ENCODE peak calls at places on chromosomes 2 and 18, in ten cellular contexts. One of them, this sample, is unnamed.

GRCh38 chr2:25285265-25286024 is 56.3 kb downstream of the DNMT3A start:
- DNase-seq in RCC 7860: no peak
- DNase-seq in WERI-Rb-1: no peak
- DNase-seq in activated CD4-positive, CD25-positive, alpha-beta regulatory T cell: no peak
- DNase-seq in left lung: no peak
- DNase-seq in NCI-H2081: no peak
- DNase-seq in anterior cingulate cortex: no peak
- DNase-seq in T-cell: no peak
- DNase-seq in spleen: no peak
- DNase-seq in NCI-H1417: no peak
- DNase-seq in this sample: no peak

GRCh38 chr2:158914731-158915130 is 53.7 kb upstream of the TANC1 start:
- DNase-seq in RCC 7860: no peak
- DNase-seq in WERI-Rb-1: no peak
- DNase-seq in activated CD4-positive, CD25-positive, alpha-beta regulatory T cell: no peak
- DNase-seq in left lung: no peak
- DNase-seq in NCI-H2081: no peak
- DNase-seq in anterior cingulate cortex: no peak
- DNase-seq in T-cell: no peak
- DNase-seq in spleen: no peak
- DNase-seq in NCI-H1417: no peak
- DNase-seq in this sample: no peak

GRCh38 chr2:28009732-28010131 is 119.2 kb downstream of the BABAM2 start:
- DNase-seq in RCC 7860: no peak
- DNase-seq in WERI-Rb-1: no peak
- DNase-seq in activated CD4-positive, CD25-positive, alpha-beta regulatory T cell: no peak
- DNase-seq in left lung: no peak
- DNase-seq in NCI-H2081: peak
- DNase-seq in anterior cingulate cortex: no peak
- DNase-seq in T-cell: no peak
- DNase-seq in spleen: no peak
- DNase-seq in NCI-H1417: peak
- DNase-seq in this sample: no peak

GRCh38 chr2:105660489-105660888 is 84.2 kb upstream of the NCK2 start:
- DNase-seq in RCC 7860: no peak
- DNase-seq in WERI-Rb-1: no peak
- DNase-seq in activated CD4-positive, CD25-positive, alpha-beta regulatory T cell: no peak
- DNase-seq in left lung: no peak
- DNase-seq in NCI-H2081: no peak
- DNase-seq in anterior cingulate cortex: no peak
- DNase-seq in T-cell: no peak
- DNase-seq in spleen: no peak
- DNase-seq in NCI-H1417: no peak
- DNase-seq in this sample: no peak

GRCh38 chr2:33475381-33476099 is 909 bp upstream of the RASGRP3 start:
- DNase-seq in RCC 7860: peak
- DNase-seq in WERI-Rb-1: peak
- DNase-seq in activated CD4-positive, CD25-positive, alpha-beta regulatory T cell: peak
- DNase-seq in left lung: peak
- DNase-seq in NCI-H2081: peak
- DNase-seq in anterior cingulate cortex: peak
- DNase-seq in T-cell: peak
- DNase-seq in spleen: peak
- DNase-seq in NCI-H1417: peak
- DNase-seq in this sample: peak

GRCh38 chr18:5630057-5630765 is 86.4 kb upstream of the EPB41L3 start:
- DNase-seq in RCC 7860: no peak
- DNase-seq in WERI-Rb-1: peak
- DNase-seq in activated CD4-positive, CD25-positive, alpha-beta regulatory T cell: no peak
- DNase-seq in left lung: peak
- DNase-seq in NCI-H2081: peak
- DNase-seq in anterior cingulate cortex: peak
- DNase-seq in T-cell: no peak
- DNase-seq in spleen: peak
- DNase-seq in NCI-H1417: peak
- DNase-seq in this sample: no peak

GRCh38 chr2:205692095-205692494 is 9.8 kb downstream of the NRP2 start:
- DNase-seq in RCC 7860: no peak
- DNase-seq in WERI-Rb-1: no peak
- DNase-seq in activated CD4-positive, CD25-positive, alpha-beta regulatory T cell: no peak
- DNase-seq in left lung: no peak
- DNase-seq in NCI-H2081: no peak
- DNase-seq in anterior cingulate cortex: no peak
- DNase-seq in T-cell: no peak
- DNase-seq in spleen: no peak
- DNase-seq in NCI-H1417: no peak
- DNase-seq in this sample: no peak

GRCh38 chr18:577606-578005 is 2.6 kb upstream of the CETN1 start:
- DNase-seq in RCC 7860: no peak
- DNase-seq in WERI-Rb-1: no peak
- DNase-seq in activated CD4-positive, CD25-positive, alpha-beta regulatory T cell: no peak
- DNase-seq in left lung: no peak
- DNase-seq in NCI-H2081: no peak
- DNase-seq in anterior cingulate cortex: no peak
- DNase-seq in T-cell: no peak
- DNase-seq in spleen: no peak
- DNase-seq in NCI-H1417: no peak
- DNase-seq in this sample: no peak

GRCh38 chr18:36389811-36390581 is 92.5 kb downstream of the FHOD3 start:
- DNase-seq in RCC 7860: no peak
- DNase-seq in WERI-Rb-1: peak
- DNase-seq in activated CD4-positive, CD25-positive, alpha-beta regulatory T cell: no peak
- DNase-seq in left lung: no peak
- DNase-seq in NCI-H2081: no peak
- DNase-seq in anterior cingulate cortex: no peak
- DNase-seq in T-cell: no peak
- DNase-seq in spleen: no peak
- DNase-seq in NCI-H1417: no peak
- DNase-seq in this sample: no peak

GRCh38 chr2:170026361-170026760 is 151.6 kb upstream of the MYO3B start:
- DNase-seq in RCC 7860: no peak
- DNase-seq in WERI-Rb-1: no peak
- DNase-seq in activated CD4-positive, CD25-positive, alpha-beta regulatory T cell: no peak
- DNase-seq in left lung: no peak
- DNase-seq in NCI-H2081: peak
- DNase-seq in anterior cingulate cortex: no peak
- DNase-seq in T-cell: no peak
- DNase-seq in spleen: no peak
- DNase-seq in NCI-H1417: no peak
- DNase-seq in this sample: no peak

GRCh38 chr2:11244091-11244826 is 89.0 kb downstream of the SLC66A3 start:
- DNase-seq in RCC 7860: no peak
- DNase-seq in WERI-Rb-1: no peak
- DNase-seq in activated CD4-positive, CD25-positive, alpha-beta regulatory T cell: no peak
- DNase-seq in left lung: no peak
- DNase-seq in NCI-H2081: no peak
- DNase-seq in anterior cingulate cortex: no peak
- DNase-seq in T-cell: no peak
- DNase-seq in spleen: no peak
- DNase-seq in NCI-H1417: no peak
- DNase-seq in this sample: no peak

GRCh38 chr2:55751966-55752365 is 58.3 kb upstream of the PNPT1 start:
- DNase-seq in RCC 7860: no peak
- DNase-seq in WERI-Rb-1: no peak
- DNase-seq in activated CD4-positive, CD25-positive, alpha-beta regulatory T cell: no peak
- DNase-seq in left lung: no peak
- DNase-seq in NCI-H2081: no peak
- DNase-seq in anterior cingulate cortex: no peak
- DNase-seq in T-cell: no peak
- DNase-seq in spleen: no peak
- DNase-seq in NCI-H1417: no peak
- DNase-seq in this sample: no peak

GRCh38 chr18:9184998-9185613 is 48.5 kb downstream of the ANKRD12 start:
- DNase-seq in RCC 7860: no peak
- DNase-seq in WERI-Rb-1: no peak
- DNase-seq in activated CD4-positive, CD25-positive, alpha-beta regulatory T cell: no peak
- DNase-seq in left lung: no peak
- DNase-seq in NCI-H2081: no peak
- DNase-seq in anterior cingulate cortex: no peak
- DNase-seq in T-cell: no peak
- DNase-seq in spleen: no peak
- DNase-seq in NCI-H1417: no peak
- DNase-seq in this sample: no peak

GRCh38 chr2:86054539-86055082 is 51.1 kb downstream of the POLR1A start:
- DNase-seq in RCC 7860: no peak
- DNase-seq in WERI-Rb-1: no peak
- DNase-seq in activated CD4-positive, CD25-positive, alpha-beta regulatory T cell: no peak
- DNase-seq in left lung: no peak
- DNase-seq in NCI-H2081: no peak
- DNase-seq in anterior cingulate cortex: no peak
- DNase-seq in T-cell: no peak
- DNase-seq in spleen: no peak
- DNase-seq in NCI-H1417: no peak
- DNase-seq in this sample: no peak

GRCh38 chr2:189411860-189412259 is 29.4 kb upstream of the WDR75 start:
- DNase-seq in RCC 7860: no peak
- DNase-seq in WERI-Rb-1: no peak
- DNase-seq in activated CD4-positive, CD25-positive, alpha-beta regulatory T cell: no peak
- DNase-seq in left lung: no peak
- DNase-seq in NCI-H2081: no peak
- DNase-seq in anterior cingulate cortex: no peak
- DNase-seq in T-cell: no peak
- DNase-seq in spleen: no peak
- DNase-seq in NCI-H1417: no peak
- DNase-seq in this sample: no peak

GRCh38 chr2:99915108-99915675 is 227.2 kb downstream of the AFF3 start:
- DNase-seq in RCC 7860: no peak
- DNase-seq in WERI-Rb-1: no peak
- DNase-seq in activated CD4-positive, CD25-positive, alpha-beta regulatory T cell: no peak
- DNase-seq in left lung: no peak
- DNase-seq in NCI-H2081: no peak
- DNase-seq in anterior cingulate cortex: no peak
- DNase-seq in T-cell: no peak
- DNase-seq in spleen: no peak
- DNase-seq in NCI-H1417: no peak
- DNase-seq in this sample: no peak

GRCh38 chr2:239140346-239141020 is 260.3 kb downstream of the HDAC4 start:
- DNase-seq in RCC 7860: no peak
- DNase-seq in WERI-Rb-1: no peak
- DNase-seq in activated CD4-positive, CD25-positive, alpha-beta regulatory T cell: no peak
- DNase-seq in left lung: no peak
- DNase-seq in NCI-H2081: no peak
- DNase-seq in anterior cingulate cortex: no peak
- DNase-seq in T-cell: no peak
- DNase-seq in spleen: no peak
- DNase-seq in NCI-H1417: no peak
- DNase-seq in this sample: no peak

GRCh38 chr2:64328415-64328722 is 125.6 kb upstream of the LGALSL start:
- DNase-seq in RCC 7860: no peak
- DNase-seq in WERI-Rb-1: peak
- DNase-seq in activated CD4-positive, CD25-positive, alpha-beta regulatory T cell: no peak
- DNase-seq in left lung: no peak
- DNase-seq in NCI-H2081: no peak
- DNase-seq in anterior cingulate cortex: no peak
- DNase-seq in T-cell: no peak
- DNase-seq in spleen: no peak
- DNase-seq in NCI-H1417: no peak
- DNase-seq in this sample: no peak

This sample was measured in T-helper 9 cell.